ENCODE peak calls at places on chromosomes 11 and 22, in six cellular contexts. One of them, this sample, is unnamed.

GRCh38 chr11:122020902-122021301 is 95.1 kb downstream of the BLID start:
- DNase-seq in fibroblast of mammary gland: peak; percentile 42
- DNase-seq in activated effector memory CD4-positive, alpha-beta T cell treated with Interleukin-2 at 50 U/mL for 16 hours: no peak
- DNase-seq in NCI-H1092: peak; percentile 4
- DNase-seq in T-cell: no peak
- DNase-seq in activated naive CD4-positive, alpha-beta T cell treated with anti-CD3 and anti-CD28 coated beads, Interleukin-2, amount 50 U/mL, for 72 hours: no peak
- DNase-seq in this sample: peak; percentile 42

GRCh38 chr11:108871152-108871551 is 206.3 kb downstream of the DDX10 start:
- DNase-seq in T-cell: no peak
- DNase-seq in activated effector memory CD4-positive, alpha-beta T cell treated with Interleukin-2 at 50 U/mL for 16 hours: no peak
- DNase-seq in NCI-H1092: peak; percentile 30
- DNase-seq in fibroblast of mammary gland: peak; percentile 72
- DNase-seq in activated naive CD4-positive, alpha-beta T cell treated with anti-CD3 and anti-CD28 coated beads, Interleukin-2, amount 50 U/mL, for 72 hours: peak; percentile 11
- DNase-seq in this sample: peak; percentile 71

GRCh38 chr11:6647836-6648235 is 7.8 kb downstream of the DCHS1 start:
- DNase-seq in fibroblast of mammary gland: no peak
- DNase-seq in activated naive CD4-positive, alpha-beta T cell treated with anti-CD3 and anti-CD28 coated beads, Interleukin-2, amount 50 U/mL, for 72 hours: no peak
- DNase-seq in NCI-H1092: no peak
- DNase-seq in activated effector memory CD4-positive, alpha-beta T cell treated with Interleukin-2 at 50 U/mL for 16 hours: no peak
- DNase-seq in T-cell: no peak
- DNase-seq in this sample: no peak

GRCh38 chr11:123815116-123815515 is 9.0 kb upstream of the OR6M1 start:
- DNase-seq in NCI-H1092: no peak
- DNase-seq in fibroblast of mammary gland: no peak
- DNase-seq in activated naive CD4-positive, alpha-beta T cell treated with anti-CD3 and anti-CD28 coated beads, Interleukin-2, amount 50 U/mL, for 72 hours: no peak
- DNase-seq in T-cell: no peak
- DNase-seq in activated effector memory CD4-positive, alpha-beta T cell treated with Interleukin-2 at 50 U/mL for 16 hours: no peak
- DNase-seq in this sample: no peak

GRCh38 chr22:17954200-17954859 is 70.0 kb downstream of the MICAL3 start:
- DNase-seq in activated naive CD4-positive, alpha-beta T cell treated with anti-CD3 and anti-CD28 coated beads, Interleukin-2, amount 50 U/mL, for 72 hours: no peak
- DNase-seq in NCI-H1092: no peak
- DNase-seq in T-cell: no peak
- DNase-seq in activated effector memory CD4-positive, alpha-beta T cell treated with Interleukin-2 at 50 U/mL for 16 hours: no peak
- DNase-seq in fibroblast of mammary gland: no peak
- DNase-seq in this sample: no peak

GRCh38 chr11:18766015-18766414 is 25.6 kb downstream of the PTPN5 start:
- DNase-seq in activated effector memory CD4-positive, alpha-beta T cell treated with Interleukin-2 at 50 U/mL for 16 hours: no peak
- DNase-seq in T-cell: no peak
- DNase-seq in fibroblast of mammary gland: no peak
- DNase-seq in NCI-H1092: no peak
- DNase-seq in activated naive CD4-positive, alpha-beta T cell treated with anti-CD3 and anti-CD28 coated beads, Interleukin-2, amount 50 U/mL, for 72 hours: no peak
- DNase-seq in this sample: no peak

GRCh38 chr11:107830915-107831540 is 27.6 kb downstream of the SLC35F2 start:
- DNase-seq in activated effector memory CD4-positive, alpha-beta T cell treated with Interleukin-2 at 50 U/mL for 16 hours: no peak
- DNase-seq in T-cell: no peak
- DNase-seq in NCI-H1092: no peak
- DNase-seq in activated naive CD4-positive, alpha-beta T cell treated with anti-CD3 and anti-CD28 coated beads, Interleukin-2, amount 50 U/mL, for 72 hours: no peak
- DNase-seq in fibroblast of mammary gland: no peak
- DNase-seq in this sample: no peak

GRCh38 chr11:65166893-65167292 is 3.1 kb upstream of the SPDYC start:
- DNase-seq in NCI-H1092: no peak
- DNase-seq in activated naive CD4-positive, alpha-beta T cell treated with anti-CD3 and anti-CD28 coated beads, Interleukin-2, amount 50 U/mL, for 72 hours: no peak
- DNase-seq in fibroblast of mammary gland: no peak
- DNase-seq in activated effector memory CD4-positive, alpha-beta T cell treated with Interleukin-2 at 50 U/mL for 16 hours: no peak
- DNase-seq in T-cell: no peak
- DNase-seq in this sample: no peak

GRCh38 chr11:66262191-66262590 is 6.2 kb upstream of the RAB1B start:
- DNase-seq in NCI-H1092: no peak
- DNase-seq in activated naive CD4-positive, alpha-beta T cell treated with anti-CD3 and anti-CD28 coated beads, Interleukin-2, amount 50 U/mL, for 72 hours: no peak
- DNase-seq in activated effector memory CD4-positive, alpha-beta T cell treated with Interleukin-2 at 50 U/mL for 16 hours: no peak
- DNase-seq in fibroblast of mammary gland: no peak
- DNase-seq in T-cell: no peak
- DNase-seq in this sample: no peak

GRCh38 chr11:62025429-62026105 is 58.1 kb upstream of the FTH1 start:
- DNase-seq in activated effector memory CD4-positive, alpha-beta T cell treated with Interleukin-2 at 50 U/mL for 16 hours: peak; percentile 64
- DNase-seq in T-cell: peak; percentile 86
- DNase-seq in NCI-H1092: no peak
- DNase-seq in activated naive CD4-positive, alpha-beta T cell treated with anti-CD3 and anti-CD28 coated beads, Interleukin-2, amount 50 U/mL, for 72 hours: peak; percentile 41
- DNase-seq in fibroblast of mammary gland: peak; percentile 97
- DNase-seq in this sample: peak; percentile 95